ENCODE peak calls at places on chromosomes 7 and 10, in five cellular contexts. L, T, C, R and O are unnamed samples.

GRCh38 chr10:7184660-7185366 is 226.0 kb downstream of the SFMBT2 start:
- DNase-seq in L (no peak), T (no peak), C (peak), R (no peak), O (no peak)

GRCh38 chr7:95427914-95428516 is 6.8 kb downstream of the PON2 start:
- DNase-seq in L (no peak), T (no peak), C (no peak), R (no peak), O (no peak)

GRCh38 chr10:43049081-43049551 is 27.8 kb upstream of the RET start:
- DNase-seq in L (no peak), T (no peak), C (no peak), R (no peak), O (no peak)

GRCh38 chr7:1054438-1055083 is 10.2 kb downstream of the GPR146 start:
- DNase-seq in L (no peak), T (no peak), C (no peak), R (no peak), O (no peak)

GRCh38 chr7:12731214-12731656 is 43.8 kb downstream of the ARL4A start:
- DNase-seq in L (peak), T (no peak), C (no peak), R (peak), O (no peak)

GRCh38 chr10:132548106-132548823 is 10.7 kb downstream of the INPP5A start:
- DNase-seq in L (no peak), T (no peak), C (peak), R (no peak), O (no peak)

GRCh38 chr7:41942468-41943097 is 239.7 kb upstream of the INHBA start:
- DNase-seq in L (peak), T (no peak), C (no peak), R (no peak), O (no peak)

GRCh38 chr7:40219917-40220316 is 85.1 kb downstream of the SUGCT start:
- DNase-seq in L (peak), T (no peak), C (no peak), R (peak), O (no peak)

GRCh38 chr7:46908770-46909169 is 673.1 kb downstream of the TNS3 start:
- DNase-seq in L (peak), T (no peak), C (no peak), R (peak), O (no peak)

GRCh38 chr10:32298066-32298812 is 48.7 kb downstream of the EPC1 start:
- DNase-seq in L (peak), T (no peak), C (no peak), R (peak), O (no peak)

GRCh38 chr10:97407211-97407951 is 6.2 kb upstream of the RRP12 start:
- DNase-seq in L (peak), T (peak), C (peak), R (peak), O (no peak)

GRCh38 chr10:51117794-51118193 is 43.5 kb downstream of the PRKG1 start:
- DNase-seq in L (peak), T (no peak), C (no peak), R (peak), O (no peak)

GRCh38 chr10:32031920-32032319 is 24.3 kb downstream of the KIF5B start:
- DNase-seq in L (no peak), T (no peak), C (no peak), R (no peak), O (no peak)

GRCh38 chr7:14457567-14458453 is 444.7 kb downstream of the DGKB start:
- DNase-seq in L (peak), T (peak), C (peak), R (peak), O (no peak)

GRCh38 chr7:129373651-129374428 is 60.4 kb upstream of the STRIP2 start:
- DNase-seq in L (no peak), T (no peak), C (no peak), R (no peak), O (no peak)

GRCh38 chr10:3887885-3888476 is 103.0 kb upstream of the KLF6 start:
- DNase-seq in L (peak), T (no peak), C (peak), R (peak), O (no peak)

GRCh38 chr10:70254795-70255328 is 21.6 kb upstream of the PPA1 start:
- DNase-seq in L (no peak), T (no peak), C (no peak), R (no peak), O (no peak)

GRCh38 chr10:128280271-128280670 is 154.0 kb upstream of the MKI67 start:
- DNase-seq in L (no peak), T (no peak), C (no peak), R (no peak), O (no peak)

GRCh38 chr7:411677-412312 is 107.9 kb downstream of the PDGFA start:
- DNase-seq in L (no peak), T (no peak), C (no peak), R (no peak), O (no peak)

GRCh38 chr10:104080762-104081161 is 4.9 kb downstream of the COL17A1 start:
- DNase-seq in L (peak), T (no peak), C (peak), R (peak), O (no peak)

GRCh38 chr7:78139335-78139734 is 340.8 kb downstream of the PHTF2 start:
- DNase-seq in L (no peak), T (no peak), C (no peak), R (peak), O (no peak)

GRCh38 chr7:24721378-24722030 is 35.8 kb downstream of the GSDME start:
- DNase-seq in L (no peak), T (no peak), C (no peak), R (no peak), O (peak)

GRCh38 chr7:141043621-141044020 is 28.9 kb upstream of the MRPS33 start:
- DNase-seq in L (no peak), T (no peak), C (no peak), R (peak), O (no peak)

GRCh38 chr7:80372415-80372814 is 139.4 kb downstream of the GNAT3 start:
- DNase-seq in L (peak), T (no peak), C (no peak), R (peak), O (no peak)

GRCh38 chr7:95199779-95200558 is 124.4 kb downstream of the PON1 start:
- DNase-seq in L (peak), T (peak), C (peak), R (peak), O (no peak)

GRCh38 chr7:1061180-1061579 is 16.8 kb downstream of the GPR146 start:
- DNase-seq in L (no peak), T (no peak), C (no peak), R (no peak), O (no peak)

GRCh38 chr7:37089972-37090371 is 358.7 kb downstream of the ELMO1 start:
- DNase-seq in L (no peak), T (no peak), C (no peak), R (peak), O (no peak)

DNA sequence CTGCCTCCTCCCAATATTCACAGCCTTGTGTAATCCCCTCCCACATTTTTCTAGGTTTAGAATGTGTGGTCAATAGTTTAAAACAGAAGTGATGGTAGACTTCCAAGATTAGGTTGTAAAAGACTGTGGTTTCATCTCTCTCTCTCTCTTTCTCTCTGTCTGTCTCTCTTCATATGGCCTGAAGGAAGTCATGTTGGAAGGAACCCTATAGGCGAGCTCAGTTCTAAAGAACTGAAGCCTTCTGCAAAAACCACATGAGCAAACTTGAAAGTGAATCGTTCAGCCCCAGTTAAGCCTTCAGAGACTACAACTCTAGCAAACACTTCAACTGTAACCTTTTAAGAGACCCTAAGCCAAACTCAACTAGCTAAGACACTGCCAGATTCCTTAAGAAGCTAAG is 707.6 kb upstream of the LRRTM3 start:
- DNase-seq in L (no peak), T (no peak), C (no peak), R (no peak), O (no peak)
- TF ChIP-seq CTCF in L (no peak), T (no peak), C (no peak), R (no peak), O (no peak)

DNA sequence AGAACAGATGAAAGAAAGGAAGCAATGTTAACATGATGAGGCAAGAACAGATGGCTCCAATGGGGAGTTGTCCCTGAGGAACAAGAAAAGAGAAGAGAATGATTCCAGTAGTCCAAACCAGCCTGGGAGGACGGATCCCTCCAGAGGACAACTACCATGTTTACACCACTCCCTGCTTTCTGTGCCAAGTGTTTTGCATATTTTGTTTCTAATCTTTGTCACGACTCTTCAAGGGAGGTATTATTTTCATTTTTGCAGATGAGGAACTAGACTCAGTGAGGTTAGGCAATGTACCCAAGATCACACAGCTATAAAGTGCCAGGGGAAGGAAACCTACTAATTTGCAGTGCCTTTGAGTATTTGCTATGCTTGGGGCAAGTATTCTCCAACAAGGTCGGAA is 116.2 kb downstream of the PARP12 start:
- DNase-seq in L (no peak), T (no peak), C (no peak), R (no peak), O (no peak)
- TF ChIP-seq CTCF in L (no peak), T (no peak), C (no peak), R (no peak), O (no peak)

DNA sequence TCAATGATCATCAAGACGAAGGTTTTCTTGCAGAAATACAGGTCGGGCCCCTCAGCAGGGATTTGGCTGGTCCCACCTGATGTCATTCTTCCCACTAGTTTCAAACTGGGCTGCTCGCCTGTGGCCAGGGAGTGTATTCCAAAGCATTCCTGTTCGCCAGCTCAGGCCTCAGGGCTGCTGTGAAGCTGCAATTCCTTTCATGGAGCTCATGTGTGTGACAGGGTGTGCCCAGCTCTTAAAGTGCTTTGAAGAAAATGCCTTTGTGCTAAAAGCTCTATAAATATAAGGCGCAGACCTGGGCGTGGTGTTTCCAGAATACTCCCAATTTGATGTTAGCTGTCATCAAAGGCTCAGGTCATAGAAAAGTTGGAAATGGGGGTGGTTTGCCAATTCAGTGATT is 297.5 kb upstream of the LYZL1 start:
- DNase-seq in L (peak), T (no peak), C (no peak), R (peak), O (no peak)
- TF ChIP-seq CTCF in L (no peak), T (no peak), C (no peak), R (no peak), O (no peak)

GRCh38 chr7:111770116-111770515 is 207.8 kb upstream of the IMMP2L start:
- DNase-seq in L (no peak), T (no peak), C (no peak), R (no peak), O (no peak)

GRCh38 chr7:111772716-111773115 is 210.4 kb upstream of the IMMP2L start:
- DNase-seq in L (no peak), T (no peak), C (no peak), R (no peak), O (no peak)

GRCh38 chr7:111771638-111772037 is 209.3 kb upstream of the IMMP2L start:
- DNase-seq in L (no peak), T (no peak), C (no peak), R (no peak), O (no peak)

GRCh38 chr7:111780527-111780926 is 218.2 kb upstream of the IMMP2L start:
- DNase-seq in L (no peak), T (no peak), C (no peak), R (no peak), O (no peak)

GRCh38 chr7:111775205-111775604 is 212.9 kb upstream of the IMMP2L start:
- DNase-seq in L (no peak), T (no peak), C (no peak), R (no peak), O (no peak)
- TF ChIP-seq CTCF in L (no peak), T (no peak), C (no peak), R (no peak), O (no peak)

DNA sequence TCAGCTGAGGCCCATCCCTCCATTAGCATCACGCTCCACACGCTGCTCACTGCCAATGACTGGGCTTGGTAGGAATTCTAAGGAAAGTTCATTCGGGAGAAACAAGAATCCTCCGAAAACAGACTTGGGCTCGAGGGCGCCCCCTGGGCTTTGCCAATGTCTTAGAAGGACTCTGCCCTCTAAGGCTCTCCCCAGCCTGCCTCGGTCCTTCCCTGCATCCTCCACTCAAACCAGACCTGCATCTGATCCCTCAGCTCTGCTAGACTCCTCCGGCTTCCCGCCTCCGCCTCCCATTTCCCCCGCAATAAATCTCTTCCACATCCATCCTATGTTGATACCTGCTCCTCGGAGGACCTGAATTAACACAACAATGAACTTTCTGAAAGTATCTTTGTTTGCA is 177.6 kb downstream of the PLPP4 start:
- DNase-seq in L (no peak), T (peak), C (no peak), R (no peak), O (no peak)
- TF ChIP-seq CTCF in L (no peak), T (no peak), C (peak), R (no peak), O (peak)